ENCODE peak calls at places on chromosomes 16 and 17, in seven cellular contexts. Z is IMR-90, G is H9, B is neuronal stem cell, O is mesendoderm, R is trophoblast cell, H is H1. X is an unnamed sample.

GRCh38 chr17:79002796-79003593 is 6.6 kb downstream of the CANT1 start:
- DNase-seq in Z (no peak), G (no peak), B (no peak), O (no peak), R (no peak), H (no peak), X (no peak)

GRCh38 chr17:79781691-79782575 is 4.0 kb downstream of the CBX2 start:
- DNase-seq in Z (no peak), G (no peak), B (no peak), O (no peak), R (no peak), H (no peak), X (no peak)

GRCh38 chr17:78748730-78749317 is 33.2 kb downstream of the CYTH1 start:
- DNase-seq in Z (peak), G (no peak), B (no peak), O (no peak), R (no peak), H (no peak), X (peak)

GRCh38 chr16:78697426-78697825 is 598.0 kb downstream of the WWOX start:
- DNase-seq in Z (no peak), G (no peak), B (no peak), O (no peak), R (no peak), H (no peak), X (no peak)

GRCh38 chr17:82175951-82176350 is 36.7 kb downstream of the CCDC57 start:
- DNase-seq in Z (no peak), G (no peak), B (no peak), O (no peak), R (no peak), H (no peak), X (no peak)

GRCh38 chr17:1241904-1242303 is 28.3 kb upstream of the BHLHA9 start:
- DNase-seq in Z (peak), G (no peak), B (no peak), O (no peak), R (no peak), H (no peak), X (no peak)

GRCh38 chr17:20282526-20283308 is 184.6 kb downstream of the LGALS9B start:
- DNase-seq in Z (no peak), G (no peak), B (no peak), O (no peak), R (no peak), H (no peak), X (no peak)

GRCh38 chr17:38345743-38346142 is 2.0 kb upstream of the GPR179 start:
- DNase-seq in Z (no peak), G (no peak), B (no peak), O (no peak), R (no peak), H (no peak), X (no peak)

GRCh38 chr16:80403871-80404270 is 136.9 kb upstream of the DYNLRB2 start:
- DNase-seq in Z (no peak), G (no peak), B (no peak), O (no peak), R (no peak), H (no peak), X (no peak)

GRCh38 chr17:19720631-19721426 is 4.4 kb upstream of the SLC47A2 start:
- DNase-seq in Z (no peak), G (no peak), B (no peak), O (no peak), R (no peak), H (no peak), X (no peak)

GRCh38 chr16:9846362-9847099 is 335.7 kb downstream of the GRIN2A start:
- DNase-seq in Z (no peak), G (no peak), B (no peak), O (no peak), R (no peak), H (no peak), X (no peak)

GRCh38 chr17:1774390-1775176 is 12.7 kb downstream of the SERPINF1 start:
- DNase-seq in Z (no peak), G (no peak), B (no peak), O (no peak), R (no peak), H (no peak), X (no peak)

GRCh38 chr17:79943354-79944241 is 92.1 kb downstream of the TBC1D16 start:
- DNase-seq in Z (no peak), G (peak), B (no peak), O (no peak), R (no peak), H (no peak), X (no peak)

GRCh38 chr16:82263456-82264159 is 93.6 kb upstream of the MPHOSPH6 start:
- DNase-seq in Z (peak), G (peak), B (peak), O (peak), R (peak), H (no peak), X (peak)

GRCh38 chr17:77696151-77696719 is 262.3 kb upstream of the TNRC6C start:
- DNase-seq in Z (no peak), G (peak), B (peak), O (peak), R (no peak), H (no peak), X (no peak)

GRCh38 chr16:30585400-30586191 is at the start of gene ZNF785:
- DNase-seq in Z (peak), G (peak), B (peak), O (peak), R (peak), H (peak), X (peak)

GRCh38 chr17:32161506-32162365 is 19.4 kb downstream of the RHOT1 start:
- DNase-seq in Z (peak), G (no peak), B (no peak), O (no peak), R (no peak), H (no peak), X (peak)

GRCh38 chr17:37747222-37747621 is 2.4 kb upstream of the HNF1B start:
- DNase-seq in Z (no peak), G (no peak), B (no peak), O (no peak), R (no peak), H (no peak), X (no peak)

GRCh38 chr16:4319454-4319853 is 3.6 kb downstream of the GLIS2 start:
- DNase-seq in Z (no peak), G (no peak), B (no peak), O (no peak), R (no peak), H (no peak), X (no peak)

GRCh38 chr16:89104930-89105571 is 11.4 kb downstream of the ACSF3 start:
- DNase-seq in Z (no peak), G (no peak), B (no peak), O (no peak), R (no peak), H (no peak), X (no peak)

GRCh38 chr17:40297511-40297910 is 9.8 kb downstream of the CDC6 start:
- DNase-seq in Z (no peak), G (no peak), B (no peak), O (no peak), R (no peak), H (no peak), X (no peak)

GRCh38 chr17:35486920-35487727 is 38.6 kb upstream of the SLFN13 start:
- DNase-seq in Z (peak), G (no peak), B (no peak), O (no peak), R (no peak), H (no peak), X (peak)

GRCh38 chr16:89044394-89045180 is 49.1 kb upstream of the ACSF3 start:
- DNase-seq in Z (no peak), G (no peak), B (no peak), O (no peak), R (no peak), H (no peak), X (no peak)

GRCh38 chr16:27472091-27473020 is 70.4 kb downstream of the IL21R start:
- DNase-seq in Z (no peak), G (no peak), B (no peak), O (no peak), R (no peak), H (no peak), X (no peak)

GRCh38 chr16:1414532-1415265 is at the start of gene UNKL:
- DNase-seq in Z (peak), G (peak), B (peak), O (peak), R (peak), H (no peak), X (peak)

GRCh38 chr16:81261049-81261648 is 22.7 kb downstream of the BCO1 start:
- DNase-seq in Z (no peak), G (peak), B (no peak), O (peak), R (no peak), H (no peak), X (no peak)

GRCh38 chr17:5943991-5944390 is 126.2 kb upstream of the WSCD1 start:
- DNase-seq in Z (no peak), G (no peak), B (no peak), O (peak), R (no peak), H (no peak), X (no peak)

GRCh38 chr17:78965369-78965982 is 14.2 kb downstream of the LGALS3BP start:
- DNase-seq in Z (no peak), G (peak), B (no peak), O (no peak), R (peak), H (no peak), X (no peak)

GRCh38 chr16:6206080-6206479 is 1108.5 kb upstream of the EEF2KMT start:
- DNase-seq in Z (no peak), G (no peak), B (no peak), O (peak), R (no peak), H (no peak), X (no peak)

GRCh38 chr17:1996243-1997145 is 28.6 kb downstream of the RTN4RL1 start:
- DNase-seq in Z (no peak), G (no peak), B (no peak), O (no peak), R (no peak), H (no peak), X (no peak)

GRCh38 chr16:53091508-53092211 is 36.9 kb downstream of the CHD9 start:
- DNase-seq in Z (peak), G (peak), B (peak), O (peak), R (no peak), H (no peak), X (peak)

GRCh38 chr17:21029032-21029431 is 13.8 kb downstream of the USP22 start:
- DNase-seq in Z (peak), G (no peak), B (no peak), O (no peak), R (peak), H (no peak), X (peak)

GRCh38 chr17:48100591-48101011 is 677 bp downstream of the CBX1 start:
- DNase-seq in Z (peak), G (peak), B (no peak), O (peak), R (peak), H (peak), X (peak)

GRCh38 chr17:80279895-80280294 is 19.2 kb downstream of the RNF213 start:
- DNase-seq in Z (peak), G (no peak), B (no peak), O (no peak), R (no peak), H (no peak), X (peak)

GRCh38 chr16:66927918-66928649 is 2.7 kb upstream of the RRAD start:
- DNase-seq in Z (peak), G (no peak), B (no peak), O (no peak), R (peak), H (no peak), X (peak)

GRCh38 chr17:76032780-76033108 is 5.6 kb upstream of the EVPL start:
- DNase-seq in Z (no peak), G (no peak), B (no peak), O (no peak), R (no peak), H (no peak), X (no peak)

GRCh38 chr17:76032073-76032779 is 5.1 kb upstream of the EVPL start:
- DNase-seq in Z (no peak), G (no peak), B (no peak), O (no peak), R (peak), H (no peak), X (no peak)

GRCh38 chr17:76034433-76035185 is 7.5 kb upstream of the EVPL start:
- DNase-seq in Z (no peak), G (no peak), B (no peak), O (no peak), R (no peak), H (no peak), X (no peak)

GRCh38 chr17:76036497-76037380 is 9.6 kb upstream of the EVPL start:
- DNase-seq in Z (peak), G (no peak), B (no peak), O (no peak), R (no peak), H (no peak), X (no peak)

GRCh38 chr17:76033139-76033538 is 6.0 kb upstream of the EVPL start:
- DNase-seq in Z (no peak), G (no peak), B (no peak), O (no peak), R (no peak), H (no peak), X (no peak)
- H2BK5ac ChIP-seq in Z (no peak), G (no peak), B (no peak), O (no peak), R (no peak), H (no peak), X (no peak)

DNA sequence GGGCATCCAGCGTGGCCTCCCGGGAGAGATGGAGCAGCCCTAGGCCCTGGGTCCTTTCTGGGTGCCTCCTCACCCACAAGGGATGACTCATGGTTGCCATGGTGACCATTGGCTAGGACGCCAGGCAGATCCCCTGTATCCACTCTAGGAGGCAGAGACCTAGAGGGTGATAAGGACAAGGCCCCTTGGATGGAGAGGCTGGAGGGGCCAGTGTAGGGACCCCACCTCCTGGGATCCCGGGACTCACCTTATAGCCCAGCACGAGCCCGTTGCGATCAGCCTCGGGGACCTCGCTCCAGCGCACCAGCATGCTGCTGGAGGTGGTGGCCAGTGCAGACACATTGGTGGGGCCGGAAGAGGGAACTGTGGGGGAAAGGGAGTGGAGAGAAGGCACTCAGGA is 82.2 kb upstream of the CDC42EP4 start:
- DNase-seq in Z (peak), G (peak), B (no peak), O (peak), R (no peak), H (no peak), X (peak)
- H3K23ac ChIP-seq in Z (no peak), G (no peak), B (peak), O (no peak), R (no peak), H (no peak), X (no peak)

GRCh38 chr16:86046026-86046713 is 147.2 kb downstream of the IRF8 start:
- DNase-seq in Z (no peak), G (no peak), B (no peak), O (peak), R (no peak), H (no peak), X (no peak)
- H2BK5ac ChIP-seq in Z (no peak), G (no peak), B (no peak), O (no peak), R (no peak), H (no peak), X (no peak)

GRCh38 chr17:63474914-63475460 is 1.9 kb upstream of the ACE start:
- DNase-seq in Z (no peak), G (no peak), B (no peak), O (no peak), R (no peak), H (no peak), X (no peak)
- H3K23ac ChIP-seq in Z (no peak), G (no peak), B (peak), O (no peak), R (no peak), H (no peak), X (no peak)

GRCh38 chr16:17744903-17745581 is 274.3 kb upstream of the XYLT1 start:
- DNase-seq in Z (no peak), G (peak), B (peak), O (peak), R (no peak), H (peak), X (no peak)

GRCh38 chr16:17747357-17747756 is 276.6 kb upstream of the XYLT1 start:
- DNase-seq in Z (no peak), G (no peak), B (no peak), O (no peak), R (no peak), H (no peak), X (no peak)

GRCh38 chr16:17743578-17743977 is 272.8 kb upstream of the XYLT1 start:
- DNase-seq in Z (no peak), G (no peak), B (no peak), O (no peak), R (no peak), H (no peak), X (no peak)

GRCh38 chr16:17748005-17748719 is 277.4 kb upstream of the XYLT1 start:
- DNase-seq in Z (no peak), G (peak), B (no peak), O (peak), R (no peak), H (peak), X (no peak)

DNA sequence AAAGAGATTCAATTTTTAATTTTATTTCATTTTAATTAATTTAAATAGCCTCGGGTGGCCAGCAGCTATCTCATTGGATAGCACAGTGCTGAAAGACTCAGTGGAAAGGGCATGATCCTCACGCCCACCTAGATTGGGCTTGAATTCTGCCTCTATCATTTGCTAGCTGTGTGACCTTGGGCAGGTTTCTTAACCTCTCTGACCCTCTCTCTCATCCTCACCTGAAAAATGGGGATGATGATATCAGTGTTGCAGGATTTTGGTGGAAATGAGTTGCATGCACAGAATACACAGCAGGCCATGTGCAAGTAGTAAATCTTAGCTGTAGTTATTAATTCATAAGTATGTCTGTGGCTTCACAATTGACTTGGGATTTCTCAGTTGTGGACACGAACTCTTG is 272.4 kb upstream of the XYLT1 start:
- DNase-seq in Z (no peak), G (no peak), B (no peak), O (no peak), R (no peak), H (no peak), X (no peak)
- H2BK5ac ChIP-seq in Z (no peak), G (no peak), B (no peak), O (no peak), R (no peak), H (peak), X (no peak)

GRCh38 chr17:49874911-49875310 is 27.0 kb upstream of the TAC4 start:
- DNase-seq in Z (no peak), G (no peak), B (no peak), O (no peak), R (no peak), H (no peak), X (no peak)

GRCh38 chr17:49873926-49874325 is 26.1 kb upstream of the TAC4 start:
- DNase-seq in Z (no peak), G (no peak), B (no peak), O (no peak), R (no peak), H (no peak), X (no peak)

GRCh38 chr17:49872776-49873377 is 25.0 kb upstream of the TAC4 start:
- DNase-seq in Z (no peak), G (peak), B (no peak), O (no peak), R (no peak), H (no peak), X (no peak)

GRCh38 chr17:49873466-49873865 is 25.6 kb upstream of the TAC4 start:
- DNase-seq in Z (no peak), G (peak), B (no peak), O (no peak), R (no peak), H (no peak), X (no peak)

GRCh38 chr17:49875690-49876089 is 27.8 kb upstream of the TAC4 start:
- DNase-seq in Z (no peak), G (peak), B (no peak), O (peak), R (no peak), H (no peak), X (no peak)
- H3K23ac ChIP-seq in Z (no peak), G (no peak), B (no peak), O (no peak), R (no peak), H (no peak), X (no peak)

GRCh38 chr17:13575466-13575865 is 26.3 kb downstream of the HS3ST3A1 start:
- DNase-seq in Z (no peak), G (no peak), B (no peak), O (peak), R (no peak), H (no peak), X (no peak)

GRCh38 chr17:13572581-13572980 is 29.1 kb downstream of the HS3ST3A1 start:
- DNase-seq in Z (no peak), G (no peak), B (no peak), O (no peak), R (no peak), H (no peak), X (no peak)

GRCh38 chr17:13563916-13564315 is 37.8 kb downstream of the HS3ST3A1 start:
- DNase-seq in Z (no peak), G (no peak), B (no peak), O (no peak), R (no peak), H (no peak), X (no peak)

GRCh38 chr17:13568746-13569739 is 32.7 kb downstream of the HS3ST3A1 start:
- DNase-seq in Z (no peak), G (no peak), B (no peak), O (peak), R (no peak), H (no peak), X (no peak)

DNA sequence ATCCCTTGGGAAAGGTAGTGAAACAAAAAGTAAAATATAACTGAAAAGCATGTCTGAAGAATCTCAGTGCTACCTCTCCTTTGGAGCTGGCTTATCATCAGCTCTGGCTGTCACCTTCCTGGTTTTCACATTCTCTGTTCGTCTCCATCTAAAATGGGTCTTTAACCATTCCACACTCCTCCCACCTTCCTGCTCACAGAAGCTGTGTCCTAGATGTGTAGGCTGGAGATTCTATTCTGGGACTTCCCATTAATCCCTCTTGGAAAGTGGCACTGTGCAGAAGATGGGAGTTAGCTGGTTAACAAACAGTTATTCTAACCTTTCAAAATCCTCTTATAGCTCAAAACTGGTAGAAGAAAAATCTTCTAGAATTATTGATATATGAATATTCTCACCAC is 32.0 kb downstream of the HS3ST3A1 start:
- DNase-seq in Z (no peak), G (no peak), B (no peak), O (peak), R (no peak), H (no peak), X (no peak)
- H2BK5ac ChIP-seq in Z (no peak), G (no peak), B (no peak), O (no peak), R (no peak), H (no peak), X (no peak)